ENCODE peak calls at places on chromosomes 1 and 21, in four cellular contexts. One of them, this sample, is unnamed.

GRCh38 chr21:31530918-31531705 is 128.4 kb upstream of the SOD1 start:
- DNase-seq in HCT116: no peak
- DNase-seq in IMR-90: no peak
- DNase-seq in mesenchymal stem cell: no peak
- DNase-seq in this sample: no peak

GRCh38 chr1:58573705-58574591 is 3.1 kb downstream of the TACSTD2 start:
- DNase-seq in IMR-90: no peak
- DNase-seq in mesenchymal stem cell: no peak
- DNase-seq in HCT116: no peak
- DNase-seq in this sample: no peak

GRCh38 chr1:9040659-9041030 is 14.4 kb upstream of the SLC2A7 start:
- DNase-seq in HCT116: no peak
- DNase-seq in IMR-90: no peak
- DNase-seq in mesenchymal stem cell: no peak
- DNase-seq in this sample: no peak

GRCh38 chr1:168824418-168824817 is 95.4 kb upstream of the DPT start:
- DNase-seq in mesenchymal stem cell: no peak
- DNase-seq in IMR-90: no peak
- DNase-seq in HCT116: no peak
- DNase-seq in this sample: no peak

GRCh38 chr1:240491156-240491555 is 120.8 kb downstream of the GREM2 start:
- DNase-seq in IMR-90: peak; percentile 80
- DNase-seq in HCT116: no peak
- DNase-seq in mesenchymal stem cell: peak; percentile 69
- DNase-seq in this sample: no peak

GRCh38 chr1:160576430-160576829 is 2.9 kb downstream of the CD84 start:
- DNase-seq in mesenchymal stem cell: no peak
- DNase-seq in IMR-90: no peak
- DNase-seq in HCT116: no peak
- DNase-seq in this sample: no peak

GRCh38 chr1:107493111-107493716 is 352.4 kb downstream of the NTNG1 start:
- DNase-seq in HCT116: no peak
- DNase-seq in IMR-90: no peak
- DNase-seq in mesenchymal stem cell: no peak
- DNase-seq in this sample: no peak

GRCh38 chr1:27233677-27234053 is 767 bp upstream of the WDTC1 start:
- DNase-seq in HCT116: no peak
- DNase-seq in IMR-90: no peak
- DNase-seq in mesenchymal stem cell: no peak
- DNase-seq in this sample: no peak

GRCh38 chr1:160330119-160330518 is 12.9 kb downstream of the COPA start:
- DNase-seq in IMR-90: no peak
- DNase-seq in HCT116: no peak
- DNase-seq in mesenchymal stem cell: no peak
- DNase-seq in this sample: no peak

GRCh38 chr1:204509186-204509635 is 7.0 kb upstream of the MDM4 start:
- DNase-seq in IMR-90: no peak
- DNase-seq in mesenchymal stem cell: no peak
- DNase-seq in HCT116: no peak
- DNase-seq in this sample: no peak

GRCh38 chr1:208038303-208038702 is 127.4 kb upstream of the CD34 start:
- DNase-seq in HCT116: no peak
- DNase-seq in IMR-90: no peak
- DNase-seq in mesenchymal stem cell: no peak
- DNase-seq in this sample: no peak

GRCh38 chr1:222644649-222645005 is 26.7 kb downstream of the MIA3 start:
- DNase-seq in HCT116: no peak
- DNase-seq in mesenchymal stem cell: no peak
- DNase-seq in IMR-90: no peak
- DNase-seq in this sample: no peak

GRCh38 chr1:46613661-46614603 is 2.7 kb downstream of the MOB3C start:
- DNase-seq in mesenchymal stem cell: peak; percentile 74
- DNase-seq in IMR-90: peak; percentile 76
- DNase-seq in HCT116: no peak
- DNase-seq in this sample: peak; percentile 61

GRCh38 chr1:239558992-239559391 is 172.6 kb downstream of the CHRM3 start:
- DNase-seq in mesenchymal stem cell: no peak
- DNase-seq in IMR-90: no peak
- DNase-seq in HCT116: no peak
- DNase-seq in this sample: no peak

GRCh38 chr1:36322786-36323635 is 434 bp downstream of the EVA1B start:
- DNase-seq in IMR-90: peak; percentile 59
- DNase-seq in HCT116: no peak
- DNase-seq in mesenchymal stem cell: peak; percentile 80
- DNase-seq in this sample: no peak

GRCh38 chr1:179366093-179366800 is 476 bp downstream of the AXDND1 start:
- DNase-seq in mesenchymal stem cell: no peak
- DNase-seq in IMR-90: peak; percentile 8
- DNase-seq in HCT116: no peak
- DNase-seq in this sample: no peak

GRCh38 chr1:210228158-210228557 is 4.4 kb upstream of the SERTAD4 start:
- DNase-seq in HCT116: no peak
- DNase-seq in IMR-90: no peak
- DNase-seq in mesenchymal stem cell: no peak
- DNase-seq in this sample: no peak

GRCh38 chr1:119862276-119862675 is 34.0 kb downstream of the ADAM30 start:
- DNase-seq in mesenchymal stem cell: no peak
- DNase-seq in IMR-90: peak; percentile 71
- DNase-seq in HCT116: no peak
- DNase-seq in this sample: no peak

GRCh38 chr1:32333251-32333963 is 2.6 kb downstream of the MARCKSL1 start:
- DNase-seq in IMR-90: no peak
- DNase-seq in HCT116: no peak
- DNase-seq in mesenchymal stem cell: no peak
- DNase-seq in this sample: no peak

GRCh38 chr1:228009828-228010775 is 3.3 kb downstream of the WNT3A start:
- DNase-seq in mesenchymal stem cell: no peak
- DNase-seq in IMR-90: no peak
- DNase-seq in HCT116: no peak
- DNase-seq in this sample: no peak

GRCh38 chr1:31672988-31673387 is 28.3 kb upstream of the PEF1 start:
- DNase-seq in HCT116: no peak
- DNase-seq in mesenchymal stem cell: no peak
- DNase-seq in IMR-90: no peak
- DNase-seq in this sample: no peak

GRCh38 chr1:84862810-84863251 is 30.2 kb downstream of the LPAR3 start:
- DNase-seq in HCT116: no peak
- DNase-seq in mesenchymal stem cell: no peak
- DNase-seq in IMR-90: no peak
- DNase-seq in this sample: no peak

GRCh38 chr1:98975113-98975512 is 29.5 kb downstream of the PLPPR5 start:
- DNase-seq in HCT116: no peak
- DNase-seq in IMR-90: no peak
- DNase-seq in mesenchymal stem cell: no peak
- DNase-seq in this sample: no peak

GRCh38 chr1:11028018-11028417 is 15.6 kb downstream of the TARDBP start:
- DNase-seq in HCT116: no peak
- DNase-seq in IMR-90: no peak
- DNase-seq in mesenchymal stem cell: no peak
- DNase-seq in this sample: no peak

GRCh38 chr1:16298653-16299052 is 53.6 kb downstream of the FBXO42 start:
- DNase-seq in HCT116: no peak
- DNase-seq in IMR-90: no peak
- DNase-seq in mesenchymal stem cell: no peak
- DNase-seq in this sample: no peak

GRCh38 chr21:25636727-25637126 is 2.3 kb upstream of the JAM2 start:
- DNase-seq in mesenchymal stem cell: no peak
- DNase-seq in IMR-90: peak; percentile 23
- DNase-seq in HCT116: no peak
- DNase-seq in this sample: no peak

GRCh38 chr1:199020904-199021303 is 382.1 kb downstream of the PTPRC start:
- DNase-seq in HCT116: no peak
- DNase-seq in mesenchymal stem cell: no peak
- DNase-seq in IMR-90: no peak
- DNase-seq in this sample: no peak
- H3K27ac ChIP-seq in HCT116: no peak overlapping the region
- H3K27ac ChIP-seq in mesenchymal stem cell: no peak overlapping the region
- H3K27ac ChIP-seq in IMR-90: no peak overlapping the region
- H3K27ac ChIP-seq in this sample: no peak overlapping the region

GRCh38 chr1:91024501-91025119 is 2.8 kb upstream of the ZNF644 start:
- DNase-seq in mesenchymal stem cell: no peak
- DNase-seq in IMR-90: no peak
- DNase-seq in HCT116: no peak
- DNase-seq in this sample: no peak

GRCh38 chr1:91026777-91027176 is 4.9 kb upstream of the ZNF644 start:
- DNase-seq in IMR-90: peak; percentile 29
- DNase-seq in HCT116: no peak
- DNase-seq in mesenchymal stem cell: no peak
- DNase-seq in this sample: no peak

GRCh38 chr1:91021686-91022517 is at the start of gene ZNF644:
- DNase-seq in mesenchymal stem cell: peak; percentile 89
- DNase-seq in HCT116: peak; percentile 83
- DNase-seq in IMR-90: peak; percentile 84
- DNase-seq in this sample: peak; percentile 40

GRCh38 chr1:91022518-91022929 is 689 bp upstream of the ZNF644 start:
- DNase-seq in mesenchymal stem cell: no peak
- DNase-seq in IMR-90: no peak
- DNase-seq in HCT116: no peak
- DNase-seq in this sample: no peak

GRCh38 chr1:91026320-91026719 is 4.5 kb upstream of the ZNF644 start:
- DNase-seq in HCT116: no peak
- DNase-seq in mesenchymal stem cell: no peak
- DNase-seq in IMR-90: no peak
- DNase-seq in this sample: no peak
- H3K9ac ChIP-seq in HCT116: no peak overlapping the region
- H3K9ac ChIP-seq in mesenchymal stem cell: no peak overlapping the region
- H3K9ac ChIP-seq in IMR-90: no peak overlapping the region
- H3K9ac ChIP-seq in this sample: no peak overlapping the region

GRCh38 chr1:41559331-41559730 is 74.8 kb upstream of the EDN2 start:
- DNase-seq in mesenchymal stem cell: no peak
- DNase-seq in HCT116: no peak
- DNase-seq in IMR-90: no peak
- DNase-seq in this sample: no peak
- H3K27ac ChIP-seq in mesenchymal stem cell: no peak overlapping the region
- H3K27ac ChIP-seq in HCT116: no peak overlapping the region
- H3K27ac ChIP-seq in IMR-90: no peak overlapping the region
- H3K27ac ChIP-seq in this sample: no peak overlapping the region

GRCh38 chr1:63640633-63641567 is 47.7 kb downstream of the PGM1 start:
- DNase-seq in IMR-90: no peak
- DNase-seq in HCT116: no peak
- DNase-seq in mesenchymal stem cell: no peak
- DNase-seq in this sample: no peak
- H3K9ac ChIP-seq in IMR-90: no peak overlapping the region
- H3K9ac ChIP-seq in HCT116: no peak overlapping the region
- H3K9ac ChIP-seq in mesenchymal stem cell: no peak overlapping the region
- H3K9ac ChIP-seq in this sample: no peak overlapping the region

DNA sequence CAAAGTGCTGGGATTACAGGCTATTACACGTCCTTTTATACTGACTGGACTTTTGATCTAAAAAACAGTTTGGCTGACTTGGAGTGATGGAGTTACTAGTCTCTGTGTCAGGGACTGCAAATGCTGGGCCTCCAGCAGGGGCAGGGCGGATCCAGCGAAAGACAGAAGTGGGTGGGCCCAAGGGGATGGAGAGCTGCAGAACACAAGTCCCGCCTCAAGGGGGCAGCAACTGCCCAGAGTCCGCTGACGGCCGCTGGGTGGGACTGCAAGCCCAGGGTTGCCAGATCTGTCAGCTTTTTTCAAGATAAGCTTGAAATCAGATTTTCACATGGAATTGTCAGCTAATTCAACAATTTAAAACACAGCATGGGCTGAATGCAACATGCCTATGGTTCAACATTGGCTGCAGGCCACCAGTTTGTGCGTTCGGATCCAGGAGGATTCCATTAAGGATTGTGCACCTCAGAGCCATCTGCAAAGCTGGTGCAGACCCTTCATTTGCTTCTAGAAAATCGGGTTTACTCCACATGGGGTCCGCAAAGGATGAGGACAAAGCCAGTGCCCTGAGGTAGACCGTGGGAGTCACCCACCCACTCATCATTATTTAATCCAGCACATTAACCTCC is 10.7 kb downstream of the STMN1 start:
- DNase-seq in HCT116: peak; percentile 73
- DNase-seq in mesenchymal stem cell: peak; percentile 90
- DNase-seq in IMR-90: peak; percentile 92
- DNase-seq in this sample: no peak
- H3K27ac ChIP-seq in HCT116: peak overlapping the region; percentile 24
- H3K27ac ChIP-seq in mesenchymal stem cell: peak overlapping the region; percentile 11
- H3K27ac ChIP-seq in IMR-90: peak overlapping the region; percentile 11
- H3K27ac ChIP-seq in this sample: no peak overlapping the region

GRCh38 chr1:167068761-167069160 is 21.4 kb downstream of the GPA33 start:
- DNase-seq in HCT116: no peak
- DNase-seq in mesenchymal stem cell: no peak
- DNase-seq in IMR-90: no peak
- DNase-seq in this sample: no peak

GRCh38 chr1:167067904-167068303 is 22.3 kb downstream of the GPA33 start:
- DNase-seq in mesenchymal stem cell: no peak
- DNase-seq in IMR-90: no peak
- DNase-seq in HCT116: no peak
- DNase-seq in this sample: no peak

GRCh38 chr1:167065481-167065880 is 24.7 kb downstream of the GPA33 start:
- DNase-seq in mesenchymal stem cell: no peak
- DNase-seq in HCT116: no peak
- DNase-seq in IMR-90: no peak
- DNase-seq in this sample: no peak

GRCh38 chr1:167064622-167065021 is 25.6 kb downstream of the GPA33 start:
- DNase-seq in HCT116: no peak
- DNase-seq in mesenchymal stem cell: no peak
- DNase-seq in IMR-90: no peak
- DNase-seq in this sample: no peak

GRCh38 chr1:167066333-167067122 is 23.6 kb downstream of the GPA33 start:
- DNase-seq in HCT116: peak; percentile 35
- DNase-seq in mesenchymal stem cell: peak; percentile 65
- DNase-seq in IMR-90: peak; percentile 15
- DNase-seq in this sample: no peak
- H3K9ac ChIP-seq in HCT116: peak overlapping the region; percentile 30
- H3K9ac ChIP-seq in mesenchymal stem cell: peak overlapping the region; percentile 59
- H3K9ac ChIP-seq in IMR-90: no peak overlapping the region
- H3K9ac ChIP-seq in this sample: peak overlapping the region; percentile 34

GRCh38 chr21:45535341-45536081 is 6.7 kb downstream of the SLC19A1 start:
- DNase-seq in HCT116: no peak
- DNase-seq in mesenchymal stem cell: no peak
- DNase-seq in IMR-90: no peak
- DNase-seq in this sample: no peak
- H3K27ac ChIP-seq in HCT116: no peak overlapping the region
- H3K27ac ChIP-seq in mesenchymal stem cell: no peak overlapping the region
- H3K27ac ChIP-seq in IMR-90: no peak overlapping the region
- H3K27ac ChIP-seq in this sample: no peak overlapping the region

GRCh38 chr21:44301093-44301492 is 1.2 kb downstream of the PFKL start:
- DNase-seq in mesenchymal stem cell: no peak
- DNase-seq in HCT116: no peak
- DNase-seq in IMR-90: no peak
- DNase-seq in this sample: no peak
- H3K9ac ChIP-seq in mesenchymal stem cell: peak overlapping the region; percentile 85
- H3K9ac ChIP-seq in HCT116: peak overlapping the region; percentile 88
- H3K9ac ChIP-seq in IMR-90: peak overlapping the region; percentile 72
- H3K9ac ChIP-seq in this sample: peak overlapping the region; percentile 78

GRCh38 chr1:39076127-39076798 is 50.1 kb downstream of the NDUFS5 start:
- DNase-seq in HCT116: no peak
- DNase-seq in mesenchymal stem cell: peak; percentile 43
- DNase-seq in IMR-90: peak; percentile 65
- DNase-seq in this sample: no peak

GRCh38 chr1:39080884-39081265 is 54.7 kb downstream of the NDUFS5 start:
- DNase-seq in IMR-90: no peak
- DNase-seq in mesenchymal stem cell: no peak
- DNase-seq in HCT116: no peak
- DNase-seq in this sample: no peak

GRCh38 chr1:39081266-39082139 is 55.4 kb downstream of the NDUFS5 start:
- DNase-seq in HCT116: no peak
- DNase-seq in IMR-90: no peak
- DNase-seq in mesenchymal stem cell: peak; percentile 22
- DNase-seq in this sample: no peak

GRCh38 chr1:39080269-39080826 is 54.2 kb downstream of the NDUFS5 start:
- DNase-seq in HCT116: no peak
- DNase-seq in IMR-90: no peak
- DNase-seq in mesenchymal stem cell: no peak
- DNase-seq in this sample: no peak

GRCh38 chr1:39076799-39077148 is 50.6 kb downstream of the NDUFS5 start:
- DNase-seq in HCT116: no peak
- DNase-seq in IMR-90: no peak
- DNase-seq in mesenchymal stem cell: no peak
- DNase-seq in this sample: no peak
- H3K27ac ChIP-seq in HCT116: no peak overlapping the region
- H3K27ac ChIP-seq in IMR-90: no peak overlapping the region
- H3K27ac ChIP-seq in mesenchymal stem cell: no peak overlapping the region
- H3K27ac ChIP-seq in this sample: no peak overlapping the region